ENCODE peak calls at places on chromosomes 2 and 18, in seven cellular contexts. Q is tibial nerve, I is prostate gland, A is transverse colon, N is uterus, U is heart left ventricle, F is Peyer's patch. P is an unnamed sample.

GRCh38 chr2:25957743-25958142 is 24.6 kb downstream of the KIF3C start:
- DNase-seq in Q (no peak), I (no peak), A (no peak), N (no peak), U (no peak), F (no peak), P (no peak)

GRCh38 chr2:25341031-25341727 is 546 bp downstream of the DNMT3A start:
- DNase-seq in Q (no peak), I (no peak), A (peak), N (no peak), U (peak), F (no peak), P (no peak)

GRCh38 chr2:59080465-59081181 is 839.5 kb upstream of the FANCL start:
- DNase-seq in Q (no peak), I (no peak), A (no peak), N (no peak), U (no peak), F (no peak), P (no peak)

GRCh38 chr18:12405066-12405465 is 2.7 kb upstream of the PRELID3A start:
- DNase-seq in Q (no peak), I (no peak), A (no peak), N (no peak), U (no peak), F (no peak), P (no peak)

GRCh38 chr2:45207105-45207504 is 197.9 kb upstream of the SIX2 start:
- DNase-seq in Q (no peak), I (no peak), A (no peak), N (no peak), U (no peak), F (no peak), P (no peak)

GRCh38 chr2:182447843-182448242 is 21.0 kb upstream of the PDE1A start:
- DNase-seq in Q (no peak), I (no peak), A (no peak), N (no peak), U (no peak), F (no peak), P (no peak)

GRCh38 chr18:13424377-13424776 is 205.8 kb downstream of the LDLRAD4 start:
- DNase-seq in Q (no peak), I (no peak), A (no peak), N (no peak), U (no peak), F (no peak), P (no peak)

GRCh38 chr18:46408334-46408987 is 248.6 kb downstream of the LOXHD1 start:
- DNase-seq in Q (no peak), I (no peak), A (no peak), N (no peak), U (no peak), F (no peak), P (no peak)

GRCh38 chr18:13390711-13391110 is 172.2 kb downstream of the LDLRAD4 start:
- DNase-seq in Q (no peak), I (no peak), A (no peak), N (no peak), U (no peak), F (no peak), P (no peak)

GRCh38 chr2:25672500-25673169 is 742 bp downstream of the DTNB start:
- DNase-seq in Q (no peak), I (peak), A (peak), N (peak), U (peak), F (peak), P (peak)

GRCh38 chr2:88765154-88765948 is 73.9 kb downstream of the RPIA start:
- DNase-seq in Q (no peak), I (no peak), A (peak), N (no peak), U (peak), F (peak), P (peak)

GRCh38 chr2:43230981-43231827 is 4.8 kb upstream of the ZFP36L2 start:
- DNase-seq in Q (no peak), I (no peak), A (no peak), N (no peak), U (no peak), F (no peak), P (peak)

GRCh38 chr18:74530584-74530862 is 3.8 kb upstream of the CNDP1 start:
- DNase-seq in Q (no peak), I (no peak), A (no peak), N (no peak), U (no peak), F (no peak), P (no peak)

GRCh38 chr2:219425238-219426067 is 7.3 kb downstream of the DES start:
- DNase-seq in Q (no peak), I (no peak), A (no peak), N (peak), U (no peak), F (no peak), P (no peak)

GRCh38 chr2:83016343-83017110 is 1442.6 kb downstream of the SUCLG1 start:
- DNase-seq in Q (no peak), I (no peak), A (no peak), N (no peak), U (no peak), F (no peak), P (no peak)

GRCh38 chr2:48707466-48707865 is 48.1 kb downstream of the LHCGR start:
- DNase-seq in Q (no peak), I (no peak), A (peak), N (no peak), U (no peak), F (no peak), P (no peak)

GRCh38 chr2:20167356-20167755 is 57.6 kb downstream of the SDC1 start:
- DNase-seq in Q (no peak), I (no peak), A (no peak), N (no peak), U (no peak), F (no peak), P (no peak)

GRCh38 chr2:221075203-221075602 is 496.9 kb downstream of the EPHA4 start:
- DNase-seq in Q (no peak), I (no peak), A (no peak), N (no peak), U (no peak), F (no peak), P (no peak)

GRCh38 chr18:23825978-23826405 is 136.7 kb downstream of the LAMA3 start:
- DNase-seq in Q (peak), I (peak), A (peak), N (peak), U (peak), F (peak), P (peak)

GRCh38 chr2:124649001-124649400 is 623.9 kb downstream of the CNTNAP5 start:
- DNase-seq in Q (no peak), I (no peak), A (no peak), N (no peak), U (no peak), F (no peak), P (no peak)

GRCh38 chr2:36539631-36540030 is 58.3 kb downstream of the FEZ2 start:
- DNase-seq in Q (no peak), I (no peak), A (no peak), N (no peak), U (no peak), F (no peak), P (no peak)

GRCh38 chr2:47054036-47054555 is 101.0 kb downstream of the STPG4 start:
- DNase-seq in Q (no peak), I (no peak), A (no peak), N (no peak), U (no peak), F (no peak), P (no peak)

GRCh38 chr2:1226766-1227165 is 186.5 kb upstream of the TPO start:
- DNase-seq in Q (no peak), I (no peak), A (no peak), N (no peak), U (no peak), F (no peak), P (no peak)

GRCh38 chr2:20050104-20050711 is 1.2 kb downstream of the LAPTM4A start:
- DNase-seq in Q (no peak), I (peak), A (peak), N (no peak), U (no peak), F (peak), P (peak)

GRCh38 chr2:183610724-183611123 is 486.5 kb downstream of the NUP35 start:
- DNase-seq in Q (no peak), I (no peak), A (no peak), N (no peak), U (no peak), F (no peak), P (no peak)

GRCh38 chr2:191150451-191151314 is at the start of gene STAT4:
- DNase-seq in Q (no peak), I (peak), A (peak), N (peak), U (peak), F (peak), P (peak)

GRCh38 chr2:219308142-219309093 is 783 bp downstream of the PTPRN start:
- DNase-seq in Q (no peak), I (no peak), A (peak), N (no peak), U (peak), F (peak), P (peak)

GRCh38 chr18:64273724-64274123 is 124.8 kb upstream of the LINC00305 start:
- DNase-seq in Q (no peak), I (no peak), A (no peak), N (no peak), U (no peak), F (no peak), P (no peak)

DNA sequence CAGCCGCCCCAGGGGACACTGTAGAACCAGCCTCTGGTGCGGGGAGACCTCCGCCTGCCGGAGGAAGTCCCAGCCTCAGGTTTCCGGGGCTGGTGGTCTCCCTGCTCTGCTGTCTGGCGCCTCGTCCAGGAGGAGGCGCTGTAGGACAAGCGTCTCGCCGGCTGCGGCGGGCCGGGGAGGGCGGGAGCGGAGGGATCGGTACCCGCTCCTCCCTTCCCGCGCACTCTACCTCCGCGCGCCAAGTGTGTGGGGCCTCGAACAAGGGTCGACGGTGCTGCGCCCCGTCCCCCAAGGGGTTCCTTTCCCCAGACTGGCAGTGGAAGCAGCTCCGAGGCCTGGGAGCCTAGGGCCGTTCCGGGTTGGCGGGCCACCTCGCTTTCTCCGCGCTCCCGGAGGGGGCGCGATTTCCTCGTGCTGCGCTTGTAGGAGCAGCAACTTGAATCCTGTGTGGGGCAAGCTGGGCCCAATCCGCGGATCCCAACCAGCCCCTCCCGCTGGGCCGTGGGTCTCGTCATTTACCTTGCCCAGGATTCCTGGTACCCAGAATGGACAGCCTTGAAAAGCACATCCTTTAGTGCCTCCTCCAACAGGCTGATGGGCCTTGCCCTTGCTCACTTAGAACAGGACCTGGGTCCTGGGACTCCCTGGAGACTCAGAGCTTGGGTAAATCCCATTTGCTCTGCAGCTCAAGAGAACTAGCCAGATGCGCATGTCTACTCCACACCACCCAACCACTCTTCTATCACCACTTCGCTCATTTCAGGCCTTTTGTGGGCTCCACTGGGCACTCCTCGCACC is 10.6 kb upstream of the HOXD4 start:
- DNase-seq in Q (no peak), I (peak), A (peak), N (peak), U (peak), F (peak), P (peak)
- TF ChIP-seq POLR2A in Q (no peak), I (no peak), A (no peak), N (peak), U (no peak), F (no peak), P (no peak)

DNA sequence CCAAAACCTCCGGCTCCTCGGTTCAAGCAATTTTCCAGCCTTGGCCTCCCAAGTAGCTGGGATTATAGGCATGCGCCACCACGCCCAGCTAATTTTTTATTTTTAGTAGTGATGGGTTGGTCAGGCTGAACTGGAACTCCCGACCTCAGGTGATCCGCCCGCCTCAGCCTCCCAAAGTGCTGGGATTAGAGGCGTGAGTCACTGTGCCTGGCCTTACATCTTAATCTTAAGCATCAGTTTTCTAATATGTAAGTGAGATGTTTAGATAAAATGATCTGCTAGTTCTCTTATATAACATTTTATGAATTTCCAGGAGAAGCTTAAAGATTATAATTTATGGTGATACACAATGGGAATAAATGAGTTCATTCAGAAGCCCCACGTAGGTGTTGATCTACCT is 69.2 kb downstream of the SPTBN1 start:
- DNase-seq in Q (no peak), I (no peak), A (no peak), N (no peak), U (no peak), F (no peak), P (no peak)
- H3K27ac ChIP-seq in Q (no peak), I (no peak), A (peak), N (peak), U (peak), F (no peak), P (no peak)

GRCh38 chr18:37254256-37254880 is 311.2 kb downstream of the CELF4 start:
- DNase-seq in Q (no peak), I (no peak), A (no peak), N (no peak), U (no peak), F (no peak), P (peak)
- H3K4me3 ChIP-seq in Q (peak), I (peak), A (no peak), N (no peak), U (peak), F (no peak), P (peak)

GRCh38 chr2:233424028-233424951 is 70.0 kb downstream of the DGKD start:
- DNase-seq in Q (no peak), I (no peak), A (peak), N (no peak), U (peak), F (peak), P (peak)
- TF ChIP-seq POLR2A in Q (no peak), I (no peak), A (peak), N (no peak), U (no peak), F (no peak), P (no peak)

GRCh38 chr2:170771049-170771937 is 1.1 kb downstream of the ERICH2 start:
- DNase-seq in Q (no peak), I (no peak), A (peak), N (no peak), U (no peak), F (peak), P (no peak)
- H3K27ac ChIP-seq in Q (peak), I (peak), A (peak), N (peak), U (no peak), F (no peak), P (peak)

GRCh38 chr2:68366083-68366560 is 1.0 kb downstream of the PLEK start:
- DNase-seq in Q (no peak), I (no peak), A (peak), N (no peak), U (peak), F (peak), P (no peak)
- H3K4me3 ChIP-seq in Q (peak), I (no peak), A (no peak), N (no peak), U (peak), F (peak), P (no peak)

P was measured in testis.